ENCODE peak calls at places on chromosome 1, in eight cellular contexts. T, V, H, G, Z, R, W and C are unnamed samples.

GRCh38 chr1:67724928-67725560 is 40.0 kb downstream of the GADD45A start:
- DNase-seq in T (no peak), V (no peak), H (no peak), G (peak; percentile 97), Z (peak; percentile 90), R (no peak), W (no peak), C (no peak)

GRCh38 chr1:167599839-167600581 is 30.0 kb upstream of the RCSD1 start:
- DNase-seq in T (no peak), V (no peak), H (no peak), G (peak; percentile 20), Z (peak; percentile 50), R (no peak), W (no peak), C (no peak)

GRCh38 chr1:171794085-171794484 is 12.6 kb downstream of the METTL13 start:
- DNase-seq in T (no peak), V (peak; percentile 22), H (peak; percentile 15), G (no peak), Z (peak; percentile 79), R (no peak), W (no peak), C (no peak)

GRCh38 chr1:185825556-185825955 is 91.4 kb downstream of the HMCN1 start:
- DNase-seq in T (no peak), V (no peak), H (no peak), G (peak; percentile 76), Z (no peak), R (no peak), W (no peak), C (no peak)

GRCh38 chr1:233909195-233909594 is 4.7 kb downstream of the SLC35F3 start:
- DNase-seq in T (no peak), V (no peak), H (no peak), G (peak; percentile 92), Z (peak; percentile 100), R (no peak), W (no peak), C (no peak)

GRCh38 chr1:3673381-3674099 is 21.2 kb downstream of the TP73 start:
- DNase-seq in T (peak; percentile 9), V (no peak), H (no peak), G (no peak), Z (no peak), R (no peak), W (no peak), C (no peak)

GRCh38 chr1:238409947-238410346 is 519.2 kb upstream of the ZP4 start:
- DNase-seq in T (no peak), V (no peak), H (no peak), G (peak; percentile 94), Z (peak; percentile 27), R (no peak), W (no peak), C (no peak)

GRCh38 chr1:184150776-184151531 is 99.4 kb downstream of the TSEN15 start:
- DNase-seq in T (no peak), V (no peak), H (no peak), G (peak; percentile 85), Z (peak; percentile 19), R (no peak), W (no peak), C (no peak)

GRCh38 chr1:59705849-59706599 is 108.7 kb upstream of the HOOK1 start:
- DNase-seq in T (no peak), V (no peak), H (no peak), G (no peak), Z (no peak), R (no peak), W (no peak), C (no peak)

GRCh38 chr1:66705100-66705499 is 47.2 kb upstream of the DYNLT5 start:
- DNase-seq in T (no peak), V (no peak), H (no peak), G (peak; percentile 18), Z (no peak), R (no peak), W (no peak), C (no peak)

GRCh38 chr1:15245593-15246325 is 1.3 kb upstream of the FHAD1 start:
- DNase-seq in T (no peak), V (no peak), H (no peak), G (no peak), Z (no peak), R (no peak), W (no peak), C (no peak)

GRCh38 chr1:151457911-151458882 is 1.1 kb downstream of the POGZ start:
- DNase-seq in T (peak; percentile 40), V (peak; percentile 61), H (peak; percentile 48), G (peak; percentile 82), Z (peak; percentile 86), R (no peak), W (peak; percentile 54), C (peak; percentile 78)